ENCODE peak calls at places on chromosomes 12 and 14, in seven cellular contexts. C is anterior cingulate cortex; H is activated CD4-positive, CD25-positive, alpha-beta regulatory T cell treated with anti-CD3 and anti-CD28 coated beads, Interleukin-2, amount 50 U/mL, for 72 hours; G is natural killer cell treated with Interleukin-12 subunit alpha and Interleukin-12 subunit beta and Interleukin-15 and Interleukin-18, amount 100 ng/mL, for 72 hours; J is cardiac septum; U is HFFc6; Q is HS-5. D is an unnamed sample.

GRCh38 chr14:73825551-73826188 is 26.0 kb upstream of the PTGR2 start:
- DNase-seq in C (peak), H (peak), G (peak), J (peak), U (peak), Q (peak), D (peak)

GRCh38 chr12:113395119-113395518 is 8.6 kb downstream of the SDS start:
- DNase-seq in C (no peak), H (no peak), G (no peak), J (no peak), U (no peak), Q (no peak), D (no peak)

GRCh38 chr12:123897221-123897620 is 75.4 kb downstream of the CCDC92 start:
- DNase-seq in C (no peak), H (no peak), G (no peak), J (no peak), U (peak), Q (peak), D (peak)

GRCh38 chr14:26941521-26941920 is 343.7 kb upstream of the NOVA1 start:
- DNase-seq in C (no peak), H (no peak), G (no peak), J (no peak), U (no peak), Q (no peak), D (no peak)

GRCh38 chr14:81400202-81400678 is at the start of gene STON2:
- DNase-seq in C (no peak), H (no peak), G (no peak), J (no peak), U (peak), Q (peak), D (peak)

GRCh38 chr14:71212683-71213107 is 305.4 kb downstream of the PCNX1 start:
- DNase-seq in C (no peak), H (no peak), G (peak), J (peak), U (no peak), Q (no peak), D (no peak)

GRCh38 chr12:5561057-5561456 is 129.1 kb downstream of the NTF3 start:
- DNase-seq in C (no peak), H (no peak), G (no peak), J (no peak), U (no peak), Q (no peak), D (no peak)

GRCh38 chr12:3496964-3497363 is 6.0 kb downstream of the PRMT8 start:
- DNase-seq in C (no peak), H (no peak), G (no peak), J (no peak), U (no peak), Q (no peak), D (peak)

GRCh38 chr12:56129210-56129691 is 1.2 kb downstream of the ESYT1 start:
- DNase-seq in C (peak), H (peak), G (peak), J (peak), U (no peak), Q (no peak), D (peak)

GRCh38 chr12:113135178-113136127 is at the start of gene RASAL1:
- DNase-seq in C (peak), H (peak), G (no peak), J (no peak), U (no peak), Q (no peak), D (peak)

GRCh38 chr14:65103150-65103760 is 938 bp upstream of the MAX start:
- DNase-seq in C (no peak), H (no peak), G (no peak), J (no peak), U (peak), Q (peak), D (peak)

GRCh38 chr14:24595046-24595808 is 14.3 kb downstream of the GZMH start:
- DNase-seq in C (no peak), H (no peak), G (no peak), J (no peak), U (no peak), Q (no peak), D (peak)

GRCh38 chr14:71491925-71492324 is 440.3 kb upstream of the RGS6 start:
- DNase-seq in C (no peak), H (no peak), G (no peak), J (no peak), U (no peak), Q (no peak), D (no peak)

GRCh38 chr14:85416771-85417170 is 113.2 kb upstream of the FLRT2 start:
- DNase-seq in C (no peak), H (no peak), G (no peak), J (no peak), U (peak), Q (peak), D (peak)

GRCh38 chr14:38941485-38941884 is 161.6 kb downstream of the SEC23A start:
- DNase-seq in C (no peak), H (no peak), G (no peak), J (no peak), U (no peak), Q (no peak), D (no peak)

GRCh38 chr12:80937391-80938238 is at the start of gene LIN7A:
- DNase-seq in C (peak), H (no peak), G (no peak), J (peak), U (peak), Q (no peak), D (peak)

GRCh38 chr14:36315159-36315853 is 5.1 kb downstream of the MBIP start:
- DNase-seq in C (no peak), H (peak), G (no peak), J (no peak), U (no peak), Q (no peak), D (no peak)

GRCh38 chr14:95601650-95602049 is 66.8 kb downstream of the GLRX5 start:
- DNase-seq in C (no peak), H (no peak), G (no peak), J (no peak), U (no peak), Q (no peak), D (no peak)

GRCh38 chr14:105425823-105426247 is 6.2 kb downstream of the MTA1 start:
- DNase-seq in C (no peak), H (no peak), G (no peak), J (no peak), U (no peak), Q (no peak), D (no peak)

GRCh38 chr12:29743801-29744200 is 39.9 kb downstream of the TMTC1 start:
- DNase-seq in C (no peak), H (no peak), G (no peak), J (no peak), U (no peak), Q (peak), D (peak)

GRCh38 chr12:68162374-68162773 is 2.8 kb upstream of the IFNG start:
- DNase-seq in C (no peak), H (no peak), G (no peak), J (no peak), U (no peak), Q (no peak), D (peak)

GRCh38 chr14:20421267-20421666 is 8.0 kb upstream of the TEP1 start:
- DNase-seq in C (no peak), H (no peak), G (no peak), J (no peak), U (no peak), Q (no peak), D (no peak)

GRCh38 chr12:124847675-124848074 is 16.0 kb downstream of the SCARB1 start:
- DNase-seq in C (peak), H (no peak), G (no peak), J (no peak), U (no peak), Q (no peak), D (no peak)

GRCh38 chr14:102338724-102339123 is 19.2 kb downstream of the ZNF839 start:
- DNase-seq in C (no peak), H (no peak), G (no peak), J (no peak), U (no peak), Q (no peak), D (no peak)

GRCh38 chr14:26191666-26192065 is 406.2 kb downstream of the NOVA1 start:
- DNase-seq in C (no peak), H (no peak), G (no peak), J (no peak), U (no peak), Q (no peak), D (no peak)

GRCh38 chr12:110745632-110746284 is 3.1 kb upstream of the PPP1CC start:
- DNase-seq in C (no peak), H (no peak), G (no peak), J (no peak), U (no peak), Q (no peak), D (no peak)

D was measured in MCF 10A.